ENCODE peak calls at places on chromosomes 12 and 14, in four cellular contexts. P, N, F and Z are unnamed samples. For H3K4me1 and H3K9me3, the result is how much of the 10 kb centered on the place peaks cover.

GRCh38 chr14:63901434-63902085 is 48.8 kb downstream of the SYNE2 start:
- DNase-seq in F (no peak), N (no peak), P (no peak), Z (no peak)

GRCh38 chr14:55814873-55815272 is 234.9 kb downstream of the KTN1 start:
- DNase-seq in P (no peak), N (no peak), F (no peak), Z (no peak)

GRCh38 chr12:76694369-76694768 is 69.5 kb upstream of the ZDHHC17 start:
- DNase-seq in P (peak), F (no peak), N (no peak), Z (no peak)

GRCh38 chr14:33799705-33800269 is 151.1 kb downstream of the EGLN3 start:
- DNase-seq in N (no peak), F (peak), P (no peak), Z (no peak)

GRCh38 chr12:238736-239398 is 23.8 kb downstream of the SLC6A13 start:
- DNase-seq in P (no peak), F (no peak), N (no peak), Z (peak)

GRCh38 chr12:76346236-76346635 is 2.0 kb downstream of the BBS10 start:
- DNase-seq in F (no peak), P (no peak), N (no peak), Z (no peak)

GRCh38 chr12:12745576-12746211 is 28.5 kb downstream of the CDKN1B start:
- DNase-seq in N (no peak), F (no peak), P (no peak), Z (no peak)

GRCh38 chr14:101889898-101890297 is 74.5 kb upstream of the DYNC1H1 start:
- DNase-seq in N (no peak), P (no peak), F (no peak), Z (no peak)

GRCh38 chr14:27686137-27686536 is 1080.5 kb upstream of the FOXG1 start:
- DNase-seq in N (no peak), F (no peak), P (no peak), Z (no peak)

GRCh38 chr12:46187023-46187422 is 81.8 kb downstream of the SLC38A1 start:
- DNase-seq in F (no peak), P (peak), N (peak), Z (no peak)

GRCh38 chr14:23054000-23054811 is 3.1 kb downstream of the CDH24 start:
- DNase-seq in P (no peak), F (no peak), N (no peak), Z (peak)

GRCh38 chr14:88895116-88895515 is 70.7 kb downstream of the TTC8 start:
- DNase-seq in P (no peak), N (no peak), F (no peak), Z (no peak)

GRCh38 chr14:40944521-40944920 is 662.2 kb upstream of the LRFN5 start:
- DNase-seq in N (no peak), P (no peak), F (no peak), Z (no peak)

GRCh38 chr12:92538970-92539749 is 163.6 kb upstream of the PLEKHG7 start:
- DNase-seq in P (no peak), N (no peak), F (no peak), Z (no peak)

GRCh38 chr12:131047789-131048610 is 94.3 kb downstream of the ADGRD1 start:
- DNase-seq in N (no peak), P (no peak), F (no peak), Z (peak)

GRCh38 chr12:11863988-11864387 is 206.8 kb upstream of the BCL2L14 start:
- DNase-seq in P (peak), N (no peak), F (no peak), Z (no peak)

GRCh38 chr12:28604240-28604639 is 414.0 kb downstream of the CCDC91 start:
- DNase-seq in N (no peak), F (no peak), P (no peak), Z (no peak)

GRCh38 chr12:23760495-23760894 is 189.0 kb downstream of the SOX5 start:
- DNase-seq in F (no peak), P (no peak), N (no peak), Z (no peak)

GRCh38 chr14:65290830-65291229 is 121.7 kb upstream of the FUT8 start:
- DNase-seq in F (no peak), N (no peak), P (no peak), Z (no peak)

GRCh38 chr14:65016461-65016860 is 29.8 kb downstream of the FNTB start:
- DNase-seq in F (no peak), N (no peak), P (no peak), Z (no peak)

GRCh38 chr14:96805906-96806305 is 8.7 kb downstream of the VRK1 start:
- DNase-seq in F (no peak), P (no peak), N (no peak), Z (no peak)

GRCh38 chr12:124369055-124369900 is 74.4 kb downstream of the RFLNA start:
- DNase-seq in N (peak), F (peak), P (peak), Z (peak)

GRCh38 chr12:122190842-122191668 is 8.1 kb downstream of the LRRC43 start:
- DNase-seq in F (peak), N (peak), P (peak), Z (peak)

GRCh38 chr14:95889236-95889979 is 12.8 kb downstream of the TUNAR start:
- DNase-seq in F (no peak), P (no peak), N (no peak), Z (no peak)

GRCh38 chr12:104340917-104341611 is 37.5 kb downstream of the EID3 start:
- DNase-seq in P (no peak), F (no peak), N (no peak), Z (no peak)
- H3K4me1 ChIP-seq in P (half or more), F (under half), N (under half), Z (under half)

GRCh38 chr12:40168001-40168400 is 56.8 kb upstream of the LRRK2 start:
- DNase-seq in N (no peak), F (no peak), P (no peak), Z (no peak)

GRCh38 chr12:40162022-40162421 is 56.1 kb upstream of the SLC2A13 start:
- DNase-seq in N (no peak), P (no peak), F (no peak), Z (no peak)

GRCh38 chr12:40158592-40159111 is 52.8 kb upstream of the SLC2A13 start:
- DNase-seq in N (no peak), F (no peak), P (peak), Z (no peak)

GRCh38 chr12:40168868-40169267 is 55.9 kb upstream of the LRRK2 start:
- DNase-seq in P (no peak), N (no peak), F (no peak), Z (no peak)

DNA sequence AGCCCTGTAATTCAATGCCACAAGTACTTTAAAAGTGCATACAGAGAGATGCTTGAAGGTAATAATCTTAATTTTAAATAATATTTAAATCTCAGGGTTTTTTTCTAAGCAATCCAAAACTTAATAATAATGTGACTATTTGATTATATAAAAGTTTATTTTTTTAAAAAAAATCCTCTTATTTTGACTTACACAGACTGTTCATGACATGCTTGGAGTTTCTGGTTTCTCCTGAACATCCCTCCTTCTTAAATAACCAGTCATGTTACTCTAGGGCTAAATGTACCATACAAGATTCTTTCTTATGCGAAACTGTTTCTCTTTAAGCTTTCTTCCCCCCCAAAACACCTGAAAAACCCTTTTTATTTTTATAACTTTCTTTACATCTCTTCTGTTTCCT is 58.2 kb upstream of the SLC2A13 start:
- DNase-seq in P (no peak), F (no peak), N (no peak), Z (no peak)
- H3K9me3 ChIP-seq in P (under half), F (under half), N (under half), Z (under half)

GRCh38 chr14:103125098-103126070 is 2.1 kb downstream of the TNFAIP2 start:
- DNase-seq in P (no peak), N (no peak), F (peak), Z (no peak)
- H3K4me3 ChIP-seq in P (no peak), N (no peak), F (no peak), Z (no peak)

GRCh38 chr14:99757331-99758070 is 35.7 kb upstream of the EML1 start:
- DNase-seq in P (no peak), N (no peak), F (peak), Z (peak)

GRCh38 chr14:99758121-99758871 is 34.9 kb upstream of the EML1 start:
- DNase-seq in N (no peak), F (peak), P (peak), Z (no peak)

GRCh38 chr14:99759546-99759925 is 33.7 kb upstream of the EML1 start:
- DNase-seq in P (no peak), N (no peak), F (no peak), Z (peak)

GRCh38 chr14:99760817-99761216 is 32.4 kb upstream of the EML1 start:
- DNase-seq in N (no peak), F (no peak), P (no peak), Z (no peak)

GRCh38 chr14:99758915-99759545 is 34.2 kb upstream of the EML1 start:
- DNase-seq in F (no peak), P (no peak), N (no peak), Z (peak)
- H3K4me1 ChIP-seq in F (under half), P (under half), N (under half), Z (under half)

DNA sequence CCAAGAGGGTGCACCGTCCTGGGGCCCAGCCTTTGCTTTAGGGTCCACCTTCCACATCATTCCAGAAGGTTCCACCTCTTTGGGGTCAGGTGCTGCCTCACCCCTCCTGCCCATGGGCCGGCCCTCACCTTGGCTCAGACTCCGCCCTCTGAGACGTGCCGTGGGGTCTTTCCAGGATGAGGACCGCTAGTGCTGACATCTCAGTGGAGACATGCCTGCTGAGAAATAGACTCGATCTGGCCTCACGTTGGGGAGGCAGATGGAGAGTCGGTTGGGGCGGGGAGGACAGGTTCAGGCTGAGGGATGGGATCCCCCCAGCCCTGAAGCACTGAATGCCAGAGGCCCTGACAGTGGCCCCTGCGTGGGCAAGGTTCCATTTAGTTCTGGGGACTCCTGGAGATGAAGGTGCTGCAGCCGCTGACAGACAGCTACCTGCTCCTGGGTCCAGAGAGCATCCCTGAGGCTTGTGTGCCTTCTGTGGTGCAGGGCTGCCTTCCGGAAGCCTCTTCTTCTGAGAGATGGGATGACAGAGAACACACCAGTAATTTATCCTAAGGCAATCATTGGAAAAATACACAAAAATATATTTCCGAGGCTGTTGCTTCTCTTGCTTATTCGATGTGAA is 185.3 kb downstream of the KIF26A start:
- DNase-seq in F (no peak), N (peak), P (no peak), Z (no peak)
- H3K9me3 ChIP-seq in F (under half), N (under half), P (under half), Z (under half)

DNA sequence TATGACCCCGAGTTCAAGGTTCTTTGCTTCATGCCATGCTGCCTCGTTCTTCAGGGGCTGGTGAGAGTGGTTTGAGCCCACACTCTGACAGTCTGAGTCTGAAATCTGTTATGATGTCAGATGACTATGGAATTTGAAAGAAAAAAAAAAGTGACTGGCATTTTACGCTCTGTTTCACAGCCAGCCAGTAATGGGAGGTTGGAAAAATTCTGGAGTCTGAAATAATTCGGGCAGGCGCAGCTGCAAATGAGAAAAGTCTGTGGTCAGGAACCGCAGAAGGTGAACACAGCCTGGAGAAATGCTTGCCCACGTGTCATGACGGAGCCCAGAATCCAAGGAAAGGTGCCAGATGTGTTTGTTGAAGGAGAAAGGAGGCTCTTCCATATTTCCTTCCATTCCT is 269.8 kb upstream of the PWP1 start:
- DNase-seq in F (no peak), P (no peak), N (no peak), Z (no peak)
- H3K4me3 ChIP-seq in F (no peak), P (no peak), N (no peak), Z (no peak)

DNA sequence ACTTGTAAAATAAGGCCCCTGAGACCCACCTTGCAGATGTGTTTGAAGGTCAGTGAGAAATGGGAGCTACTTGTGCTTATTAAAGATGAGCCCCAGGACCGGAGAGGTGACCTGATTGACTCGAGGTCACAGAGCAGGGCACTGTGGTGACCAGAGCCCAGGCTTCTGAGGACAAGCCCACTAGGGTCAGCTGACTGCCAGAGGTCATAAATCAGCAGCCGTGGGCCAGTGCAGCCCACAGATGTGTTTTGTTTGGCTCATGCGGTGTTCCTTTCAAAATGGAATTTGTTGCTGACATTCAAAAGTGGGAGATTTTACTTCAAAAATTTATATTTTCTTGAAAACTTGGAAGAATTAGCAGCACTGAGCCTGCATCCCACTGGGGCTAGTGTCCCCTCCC is 24.5 kb downstream of the JDP2 start:
- DNase-seq in P (peak), N (peak), F (no peak), Z (no peak)
- H3K4me1 ChIP-seq in P (half or more), N (half or more), F (under half), Z (half or more)

GRCh38 chr12:114407566-114408411 is 1.8 kb upstream of the TBX5 start:
- DNase-seq in N (no peak), P (no peak), F (no peak), Z (no peak)
- H3K9me3 ChIP-seq in N (under half), P (under half), F (under half), Z (under half)

GRCh38 chr12:57479043-57479375 is 657 bp downstream of the ARHGAP9 start:
- DNase-seq in N (no peak), P (no peak), F (no peak), Z (no peak)

GRCh38 chr12:57477710-57478681 is 1.7 kb downstream of the ARHGAP9 start:
- DNase-seq in F (no peak), P (peak), N (no peak), Z (no peak)

GRCh38 chr12:57475271-57476161 is 4.2 kb downstream of the ARHGAP9 start:
- DNase-seq in N (no peak), F (peak), P (peak), Z (peak)

GRCh38 chr12:57476162-57476992 is 3.3 kb downstream of the ARHGAP9 start:
- DNase-seq in P (no peak), F (peak), N (no peak), Z (peak)

GRCh38 chr12:57476993-57477709 is 2.5 kb downstream of the ARHGAP9 start:
- DNase-seq in N (no peak), F (no peak), P (no peak), Z (no peak)
- H3K4me3 ChIP-seq in N (peak), F (no peak), P (peak), Z (peak)

GRCh38 chr12:103334447-103334846 is 161.3 kb downstream of the C12orf42 start:
- DNase-seq in P (no peak), N (no peak), F (no peak), Z (no peak)
- H3K4me1 ChIP-seq in P (under half), N (under half), F (under half), Z (under half)